ENCODE peak calls at places on chromosomes 11 and 22, in six cellular contexts. H is dorsolateral prefrontal cortex, U is heart left ventricle, J is NCI-H1105 treated with DMSO at 0.1 percent for 48 hours, C is thyroid gland, W is H4. L is an unnamed sample.

GRCh38 chr22:22005945-22006595 is 23.5 kb upstream of the TOP3B start:
- DNase-seq in W (no peak), C (no peak), U (no peak), J (no peak), H (no peak), L (no peak)

GRCh38 chr11:65576232-65576866 is 496 bp downstream of the EHBP1L1 start:
- DNase-seq in J (no peak), U (no peak), C (peak; percentile 26), H (no peak), W (no peak), L (no peak)

GRCh38 chr11:363948-364761 is 5.1 kb upstream of the B4GALNT4 start:
- DNase-seq in W (peak; percentile 90), H (no peak), U (no peak), C (peak; percentile 36), J (peak; percentile 89), L (peak; percentile 19)

GRCh38 chr11:107563702-107564101 is 1.8 kb downstream of the ALKBH8 start:
- DNase-seq in J (peak; percentile 44), H (no peak), W (peak; percentile 59), U (peak; percentile 25), C (peak; percentile 12), L (peak; percentile 11)

GRCh38 chr11:1034456-1035295 is 1.8 kb downstream of the MUC6 start:
- DNase-seq in J (no peak), W (no peak), U (no peak), C (no peak), H (no peak), L (no peak)

GRCh38 chr11:62516736-62517371 is 29.8 kb downstream of the AHNAK start:
- DNase-seq in U (no peak), J (no peak), H (no peak), W (no peak), C (no peak), L (no peak)

GRCh38 chr11:132351050-132351449 is 980.6 kb downstream of the NTM start:
- DNase-seq in W (no peak), J (no peak), U (no peak), H (no peak), C (no peak), L (no peak)

GRCh38 chr11:95512682-95513081 is 276.9 kb downstream of the FAM76B start:
- DNase-seq in C (peak; percentile 55), W (peak; percentile 61), J (peak; percentile 15), U (no peak), H (no peak), L (no peak)

GRCh38 chr11:134380229-134380628 is 31.8 kb downstream of the B3GAT1 start:
- DNase-seq in U (no peak), W (no peak), H (no peak), C (no peak), J (no peak), L (no peak)

GRCh38 chr22:27651486-27651885 is 150.1 kb downstream of the MN1 start:
- DNase-seq in W (no peak), C (no peak), J (no peak), U (peak; percentile 58), H (no peak), L (no peak)

GRCh38 chr11:67435031-67435726 is 2.3 kb downstream of the PTPRCAP start:
- DNase-seq in H (no peak), C (no peak), W (no peak), U (no peak), J (no peak), L (no peak)

GRCh38 chr22:31533391-31533790 is 37.1 kb downstream of the SFI1 start:
- DNase-seq in J (no peak), H (no peak), C (no peak), W (no peak), U (no peak), L (no peak)

GRCh38 chr11:120985718-120986569 is 38.0 kb upstream of the TBCEL start:
- DNase-seq in J (peak; percentile 79), W (no peak), H (peak; percentile 22), U (no peak), C (peak; percentile 49), L (no peak)

GRCh38 chr22:22884010-22884887 is 3.4 kb upstream of the IGLL5 start:
- DNase-seq in H (no peak), J (peak; percentile 18), W (peak; percentile 28), U (peak; percentile 54), C (peak; percentile 33), L (peak; percentile 29)

GRCh38 chr22:28151241-28151640 is 232.2 kb upstream of the PITPNB start:
- DNase-seq in C (no peak), H (no peak), W (no peak), U (no peak), J (peak; percentile 77), L (no peak)

GRCh38 chr11:11982975-11983374 is 25.5 kb downstream of the DKK3 start:
- DNase-seq in W (no peak), U (no peak), H (no peak), J (no peak), C (no peak), L (no peak)